ENCODE peak calls at places on chromosomes 3 and 15, in eight cellular contexts. D is lung, H is fibroblast of pulmonary artery, Y is body of pancreas, G is endodermal cell, I is colonic mucosa, O is IMR-90, Z is spleen. P is an unnamed sample.

GRCh38 chr15:75043509-75044257 is 20.3 kb downstream of the PPCDC start:
- DNase-seq in D (peak), H (peak), Y (peak), G (no peak), I (peak), O (peak), Z (peak), P (peak)

GRCh38 chr3:16090711-16091110 is 83.8 kb upstream of the GALNT15 start:
- DNase-seq in D (no peak), H (no peak), Y (no peak), G (no peak), I (no peak), O (peak), Z (no peak), P (no peak)

GRCh38 chr15:73030280-73030679 is 22.0 kb upstream of the NEO1 start:
- DNase-seq in D (no peak), H (no peak), Y (no peak), G (no peak), I (no peak), O (no peak), Z (no peak), P (no peak)

GRCh38 chr15:63939531-63940130 is 105.9 kb upstream of the HERC1 start:
- DNase-seq in D (no peak), H (peak), Y (peak), G (peak), I (peak), O (peak), Z (no peak), P (peak)

GRCh38 chr15:75349851-75350588 is 3.2 kb downstream of the NEIL1 start:
- DNase-seq in D (peak), H (no peak), Y (no peak), G (no peak), I (peak), O (no peak), Z (peak), P (no peak)

GRCh38 chr3:50609071-50609742 is 2.4 kb downstream of the CISH start:
- DNase-seq in D (no peak), H (no peak), Y (no peak), G (no peak), I (no peak), O (no peak), Z (no peak), P (no peak)

GRCh38 chr3:132659000-132659369 is 624 bp downstream of the ACAD11 start:
- DNase-seq in D (no peak), H (no peak), Y (no peak), G (no peak), I (no peak), O (no peak), Z (no peak), P (no peak)

GRCh38 chr3:100113728-100114412 is 431 bp downstream of the FILIP1L start:
- DNase-seq in D (no peak), H (no peak), Y (no peak), G (no peak), I (no peak), O (no peak), Z (no peak), P (no peak)

GRCh38 chr3:64152676-64153466 is 72.4 kb downstream of the PRICKLE2 start:
- DNase-seq in D (no peak), H (no peak), Y (no peak), G (no peak), I (no peak), O (no peak), Z (no peak), P (no peak)

GRCh38 chr15:65789759-65790158 is 2.3 kb downstream of the DENND4A start:
- DNase-seq in D (no peak), H (no peak), Y (no peak), G (no peak), I (no peak), O (no peak), Z (no peak), P (no peak)

GRCh38 chr3:45551214-45552010 is 43.1 kb upstream of the LIMD1 start:
- DNase-seq in D (peak), H (peak), Y (no peak), G (peak), I (peak), O (peak), Z (no peak), P (peak)

GRCh38 chr3:70857926-70858325 is 545.5 kb upstream of the MDFIC2 start:
- DNase-seq in D (no peak), H (peak), Y (no peak), G (no peak), I (no peak), O (peak), Z (no peak), P (no peak)

GRCh38 chr3:32577621-32578556 is 7.2 kb upstream of the DYNC1LI1 start:
- DNase-seq in D (no peak), H (peak), Y (no peak), G (no peak), I (no peak), O (peak), Z (no peak), P (no peak)

GRCh38 chr3:195237981-195238625 is 32.9 kb downstream of the XXYLT1 start:
- DNase-seq in D (peak), H (no peak), Y (no peak), G (peak), I (peak), O (no peak), Z (peak), P (no peak)

GRCh38 chr15:70259030-70259424 is 161.3 kb upstream of the TLE3 start:
- DNase-seq in D (peak), H (peak), Y (peak), G (no peak), I (peak), O (peak), Z (peak), P (no peak)

GRCh38 chr3:197913981-197914380 is 36.0 kb upstream of the RPL35A start:
- DNase-seq in D (no peak), H (no peak), Y (no peak), G (no peak), I (no peak), O (no peak), Z (no peak), P (no peak)

GRCh38 chr3:165532851-165533250 is 304.4 kb downstream of the BCHE start:
- DNase-seq in D (no peak), H (no peak), Y (no peak), G (no peak), I (no peak), O (no peak), Z (no peak), P (no peak)

GRCh38 chr15:85501574-85501973 is 121.2 kb downstream of the AKAP13 start:
- DNase-seq in D (no peak), H (no peak), Y (no peak), G (no peak), I (no peak), O (no peak), Z (no peak), P (no peak)

GRCh38 chr3:124995460-124995994 is 60.3 kb downstream of the HEG1 start:
- DNase-seq in D (peak), H (peak), Y (peak), G (peak), I (peak), O (peak), Z (no peak), P (no peak)

GRCh38 chr3:72379500-72380187 is 468.6 kb downstream of the SHQ1 start:
- DNase-seq in D (no peak), H (peak), Y (no peak), G (no peak), I (no peak), O (no peak), Z (no peak), P (no peak)

GRCh38 chr15:30033211-30033610 is 49.5 kb upstream of the GOLGA8J start:
- DNase-seq in D (no peak), H (no peak), Y (no peak), G (no peak), I (no peak), O (no peak), Z (no peak), P (no peak)

GRCh38 chr3:78878011-78878410 is 889.8 kb downstream of the ROBO1 start:
- DNase-seq in D (no peak), H (peak), Y (no peak), G (no peak), I (no peak), O (peak), Z (no peak), P (no peak)

GRCh38 chr3:152554980-152555379 is 280.0 kb upstream of the P2RY1 start:
- DNase-seq in D (no peak), H (peak), Y (no peak), G (no peak), I (no peak), O (peak), Z (no peak), P (no peak)

GRCh38 chr3:148727242-148727641 is 29.5 kb downstream of the AGTR1 start:
- DNase-seq in D (no peak), H (no peak), Y (peak), G (peak), I (peak), O (no peak), Z (no peak), P (no peak)

GRCh38 chr3:25094932-25095690 is 333.0 kb upstream of the RARB start:
- DNase-seq in D (no peak), H (no peak), Y (no peak), G (no peak), I (no peak), O (no peak), Z (no peak), P (peak)

GRCh38 chr15:40785158-40785557 is 15.4 kb downstream of the C15orf62 start:
- DNase-seq in D (no peak), H (no peak), Y (no peak), G (no peak), I (no peak), O (no peak), Z (no peak), P (no peak)
- TF ChIP-seq CTCF in D (no peak), H (peak), Y (peak), G (peak), I (no peak), O (peak), Z (no peak), P (no peak)

GRCh38 chr3:36714343-36714742 is 50.0 kb downstream of the DCLK3 start:
- DNase-seq in D (no peak), H (peak), Y (no peak), G (no peak), I (no peak), O (no peak), Z (no peak), P (no peak)
- TF ChIP-seq CTCF in D (no peak), H (peak), Y (no peak), G (no peak), I (no peak), O (no peak), Z (no peak), P (no peak)

GRCh38 chr3:38297947-38298711 is 16.0 kb downstream of the SLC22A14 start:
- DNase-seq in D (no peak), H (peak), Y (no peak), G (no peak), I (no peak), O (peak), Z (no peak), P (no peak)
- TF ChIP-seq CTCF in D (no peak), H (peak), Y (peak), G (peak), I (peak), O (peak), Z (no peak), P (peak)

GRCh38 chr3:87287025-87287424 is 10.6 kb upstream of the POU1F1 start:
- DNase-seq in D (no peak), H (peak), Y (no peak), G (no peak), I (no peak), O (peak), Z (no peak), P (no peak)
- TF ChIP-seq CTCF in D (no peak), H (no peak), Y (no peak), G (no peak), I (no peak), O (no peak), Z (no peak), P (no peak)

GRCh38 chr15:81747026-81747425 is 298.8 kb downstream of the MEX3B start:
- DNase-seq in D (no peak), H (no peak), Y (no peak), G (no peak), I (no peak), O (no peak), Z (no peak), P (no peak)
- TF ChIP-seq CTCF in D (no peak), H (no peak), Y (no peak), G (no peak), I (no peak), O (no peak), Z (no peak), P (no peak)

GRCh38 chr3:34218706-34219105 is 420.3 kb downstream of the PDCD6IP start:
- DNase-seq in D (no peak), H (peak), Y (no peak), G (no peak), I (no peak), O (no peak), Z (no peak), P (no peak)
- TF ChIP-seq CTCF in D (no peak), H (no peak), Y (no peak), G (no peak), I (no peak), O (no peak), Z (no peak), P (no peak)

GRCh38 chr3:20160230-20160629 is 25.8 kb downstream of the SGO1 start:
- DNase-seq in D (no peak), H (no peak), Y (no peak), G (no peak), I (no peak), O (no peak), Z (no peak), P (no peak)

GRCh38 chr3:20154078-20154477 is 31.9 kb downstream of the SGO1 start:
- DNase-seq in D (no peak), H (no peak), Y (no peak), G (no peak), I (no peak), O (no peak), Z (no peak), P (no peak)

DNA sequence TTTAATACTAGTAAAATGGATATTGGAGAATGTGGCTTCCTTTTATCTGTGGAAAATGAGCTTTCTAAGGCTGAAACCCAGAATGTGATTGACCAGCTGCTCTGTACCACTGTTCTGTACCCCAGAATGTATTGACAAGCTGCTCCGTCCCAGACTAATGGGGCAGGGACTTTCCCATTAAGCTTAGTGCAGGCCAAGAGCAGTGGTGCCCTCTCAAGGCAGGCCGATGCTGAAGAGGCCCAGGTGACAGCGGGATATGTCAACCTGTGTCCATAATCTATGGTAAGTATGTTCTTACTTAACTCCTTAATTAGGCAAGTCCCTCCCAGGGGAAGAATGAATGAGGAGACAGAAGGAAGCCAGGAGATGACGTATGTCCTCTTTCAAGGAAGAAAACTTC is 31.1 kb downstream of the SGO1 start:
- DNase-seq in D (no peak), H (no peak), Y (no peak), G (peak), I (no peak), O (no peak), Z (no peak), P (no peak)
- TF ChIP-seq CTCF in D (no peak), H (no peak), Y (no peak), G (peak), I (no peak), O (no peak), Z (no peak), P (no peak)

GRCh38 chr15:95770191-95770590 is 560.3 kb upstream of the NR2F2 start:
- DNase-seq in D (no peak), H (peak), Y (no peak), G (no peak), I (no peak), O (peak), Z (no peak), P (no peak)

GRCh38 chr15:95772982-95773381 is 557.5 kb upstream of the NR2F2 start:
- DNase-seq in D (no peak), H (no peak), Y (no peak), G (no peak), I (no peak), O (no peak), Z (no peak), P (no peak)
- TF ChIP-seq CTCF in D (no peak), H (no peak), Y (no peak), G (no peak), I (no peak), O (no peak), Z (no peak), P (no peak)

P was measured in AG09319.